ENCODE peak calls at places on chromosomes 7 and 10, in ten cellular contexts. D is activated effector memory CD4-positive, alpha-beta T cell treated with anti-CD3 and anti-CD28 coated beads, Interleukin-2, amount 50 U/mL, for 16 hours; L is hypothalamus; R is mesendoderm; G is vagina; C is head of caudate nucleus; P is GM03348; A is T-helper 1 cell; I is mesothelial cell of epicardium; H is NCI-H345. X is an unnamed sample.

GRCh38 chr10:119393019-119393418 is 149.5 kb downstream of the RGS10 start:
- DNase-seq in I (no peak), L (no peak), G (no peak), H (peak), D (no peak), A (no peak), R (peak), C (no peak), P (no peak), X (no peak)

GRCh38 chr10:126658928-126659327 is 11.6 kb downstream of the C10orf90 start:
- DNase-seq in H (no peak), G (no peak), I (no peak), D (no peak), P (no peak), L (no peak), R (no peak), C (no peak), A (no peak), X (no peak)

GRCh38 chr7:47253650-47254080 is 328.2 kb downstream of the TNS3 start:
- DNase-seq in R (peak), H (peak), G (no peak), D (peak), C (no peak), A (no peak), P (peak), L (peak), I (no peak), X (peak)

GRCh38 chr10:86110156-86110786 is 256.3 kb downstream of the GRID1 start:
- DNase-seq in D (peak), H (no peak), G (no peak), I (no peak), P (no peak), R (peak), L (no peak), A (no peak), C (no peak), X (no peak)

GRCh38 chr7:57370066-57370738 is 79.8 kb upstream of the ZNF716 start:
- DNase-seq in R (no peak), D (no peak), P (no peak), L (no peak), C (no peak), G (no peak), A (no peak), H (no peak), I (no peak), X (no peak)

GRCh38 chr10:28801869-28802268 is 124.5 kb downstream of the BAMBI start:
- DNase-seq in H (no peak), I (no peak), A (no peak), R (no peak), C (no peak), L (no peak), D (no peak), P (no peak), G (no peak), X (no peak)

GRCh38 chr7:3095046-3095445 is 51.4 kb upstream of the CARD11 start:
- DNase-seq in L (peak), I (no peak), P (no peak), D (peak), A (no peak), H (no peak), G (no peak), R (no peak), C (peak), X (no peak)

GRCh38 chr10:80260295-80261243 is 28.9 kb downstream of the MAT1A start:
- DNase-seq in L (no peak), P (peak), H (peak), A (no peak), I (peak), G (no peak), R (peak), D (peak), C (peak), X (no peak)

GRCh38 chr7:68488366-68489060 is 1109.8 kb upstream of the AUTS2 start:
- DNase-seq in A (no peak), G (no peak), C (no peak), I (no peak), L (no peak), D (no peak), H (no peak), P (no peak), R (no peak), X (no peak)